ENCODE peak calls at places on chromosome 9, in five cellular contexts. O, X, D, N and B are unnamed samples.

GRCh38 chr9:136225366-136225747 is 20.3 kb downstream of the QSOX2 start:
- DNase-seq in O (peak), X (no peak), D (no peak), N (no peak), B (no peak)

GRCh38 chr9:89945133-89945532 is 340.3 kb downstream of the GADD45G start:
- DNase-seq in O (no peak), X (no peak), D (no peak), N (no peak), B (no peak)

GRCh38 chr9:114611516-114612271 is 603 bp downstream of the TMEM268 start:
- DNase-seq in O (peak), X (peak), D (peak), N (no peak), B (peak)

GRCh38 chr9:133120343-133121199 is 469 bp downstream of the RALGDS start:
- DNase-seq in O (peak), X (no peak), D (no peak), N (no peak), B (no peak)

GRCh38 chr9:96052703-96053102 is 177.2 kb downstream of the ERCC6L2 start:
- DNase-seq in O (no peak), X (no peak), D (no peak), N (no peak), B (no peak)

GRCh38 chr9:109498195-109499060 is at the start of gene PTPN3:
- DNase-seq in O (no peak), X (peak), D (no peak), N (no peak), B (peak)

GRCh38 chr9:69380811-69381210 is 55.8 kb downstream of the ENTREP1 start:
- DNase-seq in O (no peak), X (no peak), D (no peak), N (no peak), B (no peak)

GRCh38 chr9:123964756-123965155 is 34.8 kb upstream of the DENND1A start:
- DNase-seq in O (no peak), X (no peak), D (no peak), N (no peak), B (no peak)

GRCh38 chr9:130120832-130121231 is 51.4 kb upstream of the NCS1 start:
- DNase-seq in O (no peak), X (no peak), D (no peak), N (no peak), B (no peak)

GRCh38 chr9:103183569-103184191 is 188.5 kb downstream of the CYLC2 start:
- DNase-seq in O (no peak), X (no peak), D (no peak), N (no peak), B (no peak)

GRCh38 chr9:136053757-136054142 is 41.3 kb downstream of the NACC2 start:
- DNase-seq in O (no peak), X (peak), D (no peak), N (no peak), B (no peak)

GRCh38 chr9:129995409-129996160 is 47.4 kb downstream of the FNBP1 start:
- DNase-seq in O (no peak), X (no peak), D (no peak), N (no peak), B (no peak)

GRCh38 chr9:3993783-3994182 is 306.1 kb downstream of the GLIS3 start:
- DNase-seq in O (no peak), X (no peak), D (no peak), N (no peak), B (peak)

GRCh38 chr9:36725777-36726356 is 153.2 kb downstream of the MELK start:
- DNase-seq in O (no peak), X (no peak), D (no peak), N (no peak), B (no peak)

GRCh38 chr9:61665330-61665751 is 475.5 kb downstream of the SPATA31A7 start:
- DNase-seq in O (peak), X (no peak), D (no peak), N (no peak), B (no peak)

GRCh38 chr9:87716141-87716540 is 9.8 kb upstream of the CTSL start:
- DNase-seq in O (no peak), X (no peak), D (no peak), N (no peak), B (peak)

GRCh38 chr9:34163439-34163838 is 15.4 kb upstream of the UBAP1 start:
- DNase-seq in O (no peak), X (no peak), D (no peak), N (no peak), B (peak)

GRCh38 chr9:125996671-125997509 is 249.7 kb downstream of the PBX3 start:
- DNase-seq in O (no peak), X (no peak), D (no peak), N (no peak), B (no peak)

GRCh38 chr9:129336130-129336528 is 158.1 kb upstream of the IER5L start:
- DNase-seq in O (no peak), X (no peak), D (no peak), N (no peak), B (no peak)

GRCh38 chr9:34195143-34195542 is 16.3 kb downstream of the UBAP1 start:
- DNase-seq in O (no peak), X (no peak), D (no peak), N (no peak), B (no peak)